ENCODE peak calls at places on chromosomes 6 and 20, in four cellular contexts. E is A549, L is K562, V is H1. H is an unnamed sample.

GRCh38 chr20:14337400-14338171 is at the start of gene FLRT3:
- DNase-seq in E (peak; percentile 97), L (no peak), V (peak; percentile 69), H (peak; percentile 93)

GRCh38 chr6:15841937-15842698 is 179.3 kb upstream of the DTNBP1 start:
- DNase-seq in E (no peak), L (no peak), V (no peak), H (no peak)

GRCh38 chr6:111918825-111919224 is 45.6 kb upstream of the FYN start:
- DNase-seq in E (no peak), L (no peak), V (no peak), H (no peak)

GRCh38 chr6:133707456-133707855 is 181.5 kb upstream of the TCF21 start:
- DNase-seq in E (no peak), L (no peak), V (no peak), H (no peak)

GRCh38 chr6:107670792-107671199 is 153.3 kb downstream of the SCML4 start:
- DNase-seq in E (no peak), L (no peak), V (no peak), H (no peak)

GRCh38 chr6:168355716-168356522 is 36.3 kb upstream of the DACT2 start:
- DNase-seq in E (peak; percentile 52), L (peak; percentile 83), V (no peak), H (peak; percentile 49)

GRCh38 chr6:133959667-133960368 is 6.8 kb downstream of the TBPL1 start:
- DNase-seq in E (no peak), L (peak; percentile 62), V (no peak), H (no peak)

GRCh38 chr6:131372535-131372934 is 200.5 kb upstream of the ARG1 start:
- DNase-seq in E (no peak), L (no peak), V (no peak), H (no peak)

GRCh38 chr20:13295637-13296036 is 74.6 kb downstream of the ISM1 start:
- DNase-seq in E (no peak), L (no peak), V (no peak), H (no peak)

GRCh38 chr6:45710304-45710821 is 305.3 kb downstream of the CLIC5 start:
- DNase-seq in E (peak; percentile 2), L (no peak), V (no peak), H (no peak)

GRCh38 chr6:89122625-89123024 is 4.8 kb upstream of the SRSF12 start:
- DNase-seq in E (peak; percentile 51), L (no peak), V (no peak), H (peak; percentile 53)

GRCh38 chr20:60664106-60664505 is 588.0 kb upstream of the CDH4 start:
- DNase-seq in E (no peak), L (no peak), V (no peak), H (no peak)

GRCh38 chr6:53544050-53544499 is 826 bp downstream of the GCLC start:
- DNase-seq in E (no peak), L (no peak), V (no peak), H (no peak)

GRCh38 chr6:107634147-107635057 is 144.5 kb downstream of the SOBP start:
- DNase-seq in E (no peak), L (no peak), V (no peak), H (no peak)

GRCh38 chr6:152142116-152142515 is 334.6 kb downstream of the ESR1 start:
- DNase-seq in E (no peak), L (no peak), V (no peak), H (no peak)

GRCh38 chr20:39886650-39887190 is 802.3 kb downstream of the MAFB start:
- DNase-seq in E (no peak), L (no peak), V (no peak), H (no peak)

GRCh38 chr20:35523298-35523888 is 6.1 kb downstream of the C20orf173 start:
- DNase-seq in E (peak; percentile 23), L (peak; percentile 66), V (no peak), H (peak; percentile 47)

GRCh38 chr6:157236040-157236725 is 87.1 kb downstream of the TMEM242 start:
- DNase-seq in E (no peak), L (no peak), V (no peak), H (no peak)

GRCh38 chr6:52976591-52977035 is 18.5 kb downstream of the GSTA4 start:
- DNase-seq in E (no peak), L (no peak), V (no peak), H (no peak)

GRCh38 chr20:50788045-50788867 is 6.6 kb upstream of the BCAS4 start:
- DNase-seq in E (peak; percentile 90), L (peak; percentile 68), V (no peak), H (peak; percentile 83)

GRCh38 chr6:21109421-21110178 is 484.0 kb upstream of the SOX4 start:
- DNase-seq in E (peak; percentile 27), L (peak; percentile 23), V (no peak), H (peak; percentile 33)

GRCh38 chr20:46731770-46732169 is 22.3 kb downstream of the SLC2A10 start:
- DNase-seq in E (no peak), L (peak; percentile 67), V (no peak), H (no peak)

GRCh38 chr6:106082735-106083398 is 3.3 kb upstream of the PRDM1 start:
- DNase-seq in E (no peak), L (no peak), V (no peak), H (no peak)

GRCh38 chr20:4040283-4041179 is 25.2 kb upstream of the RNF24 start:
- DNase-seq in E (no peak), L (no peak), V (no peak), H (no peak)

DNA sequence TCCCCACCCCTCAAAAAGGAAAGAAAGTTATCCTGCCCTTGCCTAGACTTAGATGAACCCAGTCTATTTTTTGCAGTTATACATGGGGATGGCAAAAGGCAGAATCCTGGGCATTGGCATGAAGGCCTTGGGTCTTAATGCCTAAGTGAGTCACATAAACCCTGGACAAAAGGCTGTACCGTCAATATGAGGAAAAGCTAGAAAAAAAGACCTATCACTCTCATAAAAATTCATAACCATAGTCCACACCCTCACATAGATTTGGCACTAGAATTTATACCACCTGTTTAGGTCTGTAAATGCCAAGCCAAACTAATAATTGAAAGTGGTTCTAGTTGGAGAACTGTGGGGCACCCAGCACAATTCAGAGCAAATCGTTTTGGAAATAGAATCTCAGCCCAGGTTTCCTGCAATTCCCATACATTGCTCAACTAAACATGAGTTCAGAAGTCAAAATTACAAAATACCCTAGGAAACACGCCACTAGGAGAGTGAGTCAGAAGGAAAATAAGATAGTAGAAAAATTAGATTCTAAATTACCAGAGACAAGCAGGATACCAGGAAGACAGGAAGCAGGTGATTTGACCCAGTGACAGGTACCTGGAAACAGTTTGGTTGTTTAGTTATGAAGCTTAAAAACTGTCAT is 70.4 kb upstream of the FUCA2 start:
- DNase-seq in E (no peak), L (no peak), V (no peak), H (peak; percentile 42)
- H3K4me2 ChIP-seq in E (no peak overlapping the region), L (no peak overlapping the region), V (no peak overlapping the region), H (no peak overlapping the region)

GRCh38 chr6:23413327-23414203 is 712.5 kb upstream of the NRSN1 start:
- DNase-seq in E (no peak), L (no peak), V (no peak), H (no peak)
- TF ChIP-seq RNF2 in E (no peak), L (no peak), V (no peak), H (no peak)

GRCh38 chr20:7765221-7765620 is 175.0 kb downstream of the HAO1 start:
- DNase-seq in E (no peak), L (no peak), V (no peak), H (no peak)
- H3K4me2 ChIP-seq in E (no peak overlapping the region), L (no peak overlapping the region), V (no peak overlapping the region), H (no peak overlapping the region)

GRCh38 chr20:58893355-58894151 is 41.0 kb downstream of the GNAS start:
- DNase-seq in E (no peak), L (no peak), V (no peak), H (no peak)
- TF ChIP-seq RNF2 in E (no peak), L (no peak), V (no peak), H (no peak)

GRCh38 chr20:32035398-32035852 is 16.6 kb upstream of the HCK start:
- DNase-seq in E (no peak), L (no peak), V (no peak), H (no peak)
- H3K4me2 ChIP-seq in E (no peak overlapping the region), L (no peak overlapping the region), V (no peak overlapping the region), H (no peak overlapping the region)